ENCODE peak calls at places on chromosome 9, in nine cellular contexts. F is CD4-positive, alpha-beta T cell; V is upper lobe of right lung; E is fibroblast of pulmonary artery; P is left ventricle myocardium inferior; R is cardiac muscle cell; J is brain microvascular endothelial cell; S is cardiac fibroblast; I is GM23338. Z is an unnamed sample.

GRCh38 chr9:107491081-107492053 is 1.8 kb upstream of the KLF4 start:
- DNase-seq in F (no peak), V (no peak), E (no peak), P (peak), R (peak), J (no peak), S (no peak), I (peak), Z (peak)

GRCh38 chr9:115808108-115808507 is 345.5 kb upstream of the PAPPA start:
- DNase-seq in F (no peak), V (no peak), E (peak), P (no peak), R (no peak), J (no peak), S (peak), I (no peak), Z (no peak)

GRCh38 chr9:96169488-96169887 is 132.5 kb downstream of the HSD17B3 start:
- DNase-seq in F (no peak), V (no peak), E (no peak), P (no peak), R (peak), J (peak), S (peak), I (peak), Z (peak)

GRCh38 chr9:95081998-95082397 is 235.5 kb downstream of the FANCC start:
- DNase-seq in F (no peak), V (peak), E (no peak), P (no peak), R (no peak), J (no peak), S (no peak), I (no peak), Z (no peak)

GRCh38 chr9:79107911-79108676 is 463.7 kb upstream of the TLE4 start:
- DNase-seq in F (no peak), V (no peak), E (peak), P (no peak), R (no peak), J (no peak), S (no peak), I (no peak), Z (no peak)

GRCh38 chr9:110152704-110153374 is 55.1 kb downstream of the C9orf152 start:
- DNase-seq in F (no peak), V (no peak), E (peak), P (no peak), R (peak), J (peak), S (peak), I (peak), Z (peak)

GRCh38 chr9:84669008-84669292 is 579 bp upstream of the NTRK2 start:
- DNase-seq in F (no peak), V (no peak), E (no peak), P (no peak), R (no peak), J (no peak), S (no peak), I (peak), Z (no peak)

GRCh38 chr9:120477534-120478001 is 102.4 kb downstream of the CDK5RAP2 start:
- DNase-seq in F (no peak), V (no peak), E (peak), P (peak), R (peak), J (peak), S (peak), I (peak), Z (peak)

GRCh38 chr9:86734762-86735161 is 212.5 kb downstream of the GAS1 start:
- DNase-seq in F (no peak), V (no peak), E (peak), P (no peak), R (no peak), J (peak), S (peak), I (no peak), Z (no peak)

GRCh38 chr9:132944294-132945185 is at the start of gene TSC1:
- DNase-seq in F (peak), V (peak), E (peak), P (peak), R (peak), J (peak), S (peak), I (peak), Z (peak)
- TF ChIP-seq CTCF in F (no peak), V (no peak), E (no peak), P (no peak), R (no peak), J (no peak), S (no peak), I (no peak), Z (no peak)

GRCh38 chr9:69893057-69893456 is 72.4 kb downstream of the CFAP95 start:
- DNase-seq in F (no peak), V (no peak), E (no peak), P (no peak), R (no peak), J (no peak), S (no peak), I (no peak), Z (no peak)
- TF ChIP-seq CTCF in F (no peak), V (no peak), E (no peak), P (no peak), R (no peak), J (no peak), S (no peak), I (no peak), Z (no peak)

GRCh38 chr9:121720992-121721350 is 69.5 kb downstream of the DAB2IP start:
- DNase-seq in F (no peak), V (no peak), E (peak), P (no peak), R (no peak), J (no peak), S (no peak), I (peak), Z (no peak)
- TF ChIP-seq CTCF in F (no peak), V (peak), E (peak), P (no peak), R (peak), J (peak), S (no peak), I (peak), Z (no peak)

DNA sequence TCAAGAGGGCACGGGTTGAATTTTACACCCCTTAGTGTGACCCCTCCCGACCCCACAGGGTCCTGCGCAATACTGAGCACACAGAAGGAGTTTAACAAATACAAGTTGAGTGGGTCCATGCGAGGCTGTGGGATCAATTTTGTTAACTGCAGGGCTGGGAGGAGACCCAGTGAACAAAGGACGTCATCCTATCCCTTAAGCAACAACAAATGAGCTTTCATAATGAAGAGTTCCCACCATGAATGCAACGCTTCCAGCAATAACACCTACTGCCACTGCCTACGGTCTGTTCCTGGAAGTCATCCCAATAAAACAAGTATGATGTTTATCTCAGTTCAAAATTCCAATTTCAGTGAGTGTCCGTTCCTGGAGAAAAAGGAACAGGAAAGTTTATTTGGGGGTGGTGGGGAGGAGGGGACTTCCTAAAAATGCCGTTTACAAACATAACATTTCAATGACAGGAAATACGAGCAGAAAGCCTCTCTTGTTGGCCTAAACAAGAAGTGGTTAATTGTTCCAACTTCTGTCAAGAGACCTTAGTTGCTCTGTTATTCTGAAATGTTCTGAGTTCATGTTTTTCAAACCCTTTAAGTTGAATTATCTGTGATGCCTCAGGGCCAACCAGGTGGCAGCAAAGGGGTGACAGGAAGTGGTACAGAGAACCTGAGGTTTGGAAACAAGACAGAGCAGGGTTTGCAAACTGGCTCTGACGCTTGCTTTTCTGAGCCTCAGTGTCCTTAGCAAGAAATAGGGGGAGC is 65.8 kb upstream of the PLPP6 start:
- DNase-seq in F (peak), V (no peak), E (no peak), P (no peak), R (no peak), J (no peak), S (no peak), I (no peak), Z (no peak)
- TF ChIP-seq CTCF in F (peak), V (no peak), E (no peak), P (no peak), R (no peak), J (no peak), S (no peak), I (no peak), Z (no peak)

GRCh38 chr9:37971107-37971459 is 67.2 kb upstream of the SLC25A51 start:
- DNase-seq in F (no peak), V (peak), E (no peak), P (no peak), R (no peak), J (no peak), S (no peak), I (no peak), Z (no peak)

GRCh38 chr9:37970301-37971106 is 66.6 kb upstream of the SLC25A51 start:
- DNase-seq in F (no peak), V (peak), E (no peak), P (no peak), R (no peak), J (no peak), S (no peak), I (no peak), Z (no peak)

GRCh38 chr9:37971691-37972090 is 67.8 kb upstream of the SLC25A51 start:
- DNase-seq in F (no peak), V (no peak), E (no peak), P (no peak), R (no peak), J (no peak), S (no peak), I (no peak), Z (no peak)

GRCh38 chr9:37974506-37975173 is 70.7 kb upstream of the SLC25A51 start:
- DNase-seq in F (no peak), V (peak), E (no peak), P (no peak), R (no peak), J (no peak), S (no peak), I (peak), Z (no peak)

DNA sequence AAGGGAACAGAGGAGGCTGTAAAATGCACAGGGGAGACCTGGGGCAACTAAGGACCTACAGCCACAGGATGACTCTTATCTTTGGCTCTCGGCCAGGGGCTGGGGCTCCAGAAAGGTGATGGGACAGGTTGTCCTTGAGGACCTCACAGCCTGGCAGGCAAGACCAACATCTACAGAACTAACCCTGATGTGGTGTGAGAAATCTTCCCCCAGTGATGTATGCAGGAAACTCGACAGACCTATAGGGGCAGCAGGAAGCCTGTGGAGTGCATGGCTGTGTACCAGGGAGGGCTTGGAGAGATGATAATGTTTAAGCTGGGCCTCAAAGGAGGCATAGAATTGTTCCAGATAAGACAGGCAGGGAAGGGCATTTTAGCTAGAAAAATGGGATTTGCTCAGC is 68.4 kb upstream of the SLC25A51 start:
- DNase-seq in F (no peak), V (peak), E (peak), P (no peak), R (no peak), J (no peak), S (peak), I (no peak), Z (no peak)
- TF ChIP-seq CTCF in F (no peak), V (no peak), E (peak), P (no peak), R (peak), J (peak), S (peak), I (no peak), Z (peak)

GRCh38 chr9:80806675-80807074 is 882.7 kb downstream of the TLE1 start:
- DNase-seq in F (no peak), V (no peak), E (no peak), P (no peak), R (no peak), J (no peak), S (no peak), I (no peak), Z (no peak)
- TF ChIP-seq CTCF in F (no peak), V (no peak), E (no peak), P (no peak), R (no peak), J (no peak), S (no peak), I (no peak), Z (no peak)

GRCh38 chr9:34521406-34522045 is 1.3 kb downstream of the ENHO start:
- DNase-seq in F (no peak), V (no peak), E (no peak), P (no peak), R (no peak), J (no peak), S (no peak), I (no peak), Z (no peak)

GRCh38 chr9:34524349-34524748 is 1.6 kb upstream of the ENHO start:
- DNase-seq in F (no peak), V (no peak), E (no peak), P (no peak), R (no peak), J (no peak), S (no peak), I (no peak), Z (no peak)

GRCh38 chr9:34522971-34523797 is at the start of gene ENHO:
- DNase-seq in F (peak), V (peak), E (peak), P (peak), R (peak), J (peak), S (peak), I (peak), Z (peak)

GRCh38 chr9:34522091-34522887 is 501 bp downstream of the ENHO start:
- DNase-seq in F (no peak), V (no peak), E (no peak), P (peak), R (no peak), J (no peak), S (no peak), I (no peak), Z (no peak)

GRCh38 chr9:34526026-34526425 is 3.2 kb upstream of the ENHO start:
- DNase-seq in F (no peak), V (no peak), E (no peak), P (no peak), R (no peak), J (no peak), S (no peak), I (no peak), Z (no peak)
- TF ChIP-seq CTCF in F (no peak), V (no peak), E (no peak), P (no peak), R (no peak), J (no peak), S (no peak), I (no peak), Z (no peak)

GRCh38 chr9:134641989-134642384 is 384 bp downstream of the COL5A1 start:
- DNase-seq in F (no peak), V (no peak), E (no peak), P (no peak), R (peak), J (no peak), S (no peak), I (no peak), Z (peak)

GRCh38 chr9:134639994-134640393 is 1.6 kb upstream of the COL5A1 start:
- DNase-seq in F (no peak), V (no peak), E (no peak), P (no peak), R (no peak), J (no peak), S (no peak), I (no peak), Z (no peak)

GRCh38 chr9:134640491-134641172 is 971 bp upstream of the COL5A1 start:
- DNase-seq in F (no peak), V (no peak), E (peak), P (no peak), R (no peak), J (no peak), S (no peak), I (no peak), Z (peak)

GRCh38 chr9:134642385-134643181 is 980 bp downstream of the COL5A1 start:
- DNase-seq in F (no peak), V (no peak), E (peak), P (peak), R (peak), J (peak), S (peak), I (peak), Z (peak)

GRCh38 chr9:134641173-134641985 is at the start of gene COL5A1:
- DNase-seq in F (peak), V (peak), E (peak), P (peak), R (peak), J (peak), S (peak), I (peak), Z (peak)
- TF ChIP-seq CTCF in F (no peak), V (peak), E (no peak), P (peak), R (no peak), J (peak), S (no peak), I (no peak), Z (no peak)

DNA sequence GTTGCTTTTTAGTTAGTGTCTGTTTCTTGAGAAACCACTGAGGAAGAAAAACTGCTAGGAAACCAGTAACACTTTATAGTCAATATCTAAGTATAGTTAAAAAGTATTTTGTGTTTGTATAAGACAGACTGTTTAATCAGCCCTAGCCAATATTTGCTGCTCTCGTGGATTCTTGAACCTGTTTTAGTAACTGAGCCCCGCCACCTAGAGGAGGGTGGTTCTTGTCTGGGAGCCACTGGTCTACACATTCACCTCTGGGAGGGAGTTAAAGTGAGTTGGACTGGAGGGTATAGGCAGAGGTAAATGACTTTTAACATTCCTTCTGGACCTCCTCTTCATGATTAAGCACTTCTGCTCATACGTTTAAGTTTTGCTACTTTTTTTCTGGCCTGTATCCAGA is 117.2 kb downstream of the SPATA31D1 start:
- DNase-seq in F (no peak), V (no peak), E (no peak), P (no peak), R (no peak), J (no peak), S (no peak), I (peak), Z (no peak)
- TF ChIP-seq CTCF in F (no peak), V (no peak), E (no peak), P (no peak), R (no peak), J (peak), S (no peak), I (peak), Z (no peak)

GRCh38 chr9:23538604-23539003 is 287.4 kb downstream of the ELAVL2 start:
- DNase-seq in F (no peak), V (no peak), E (no peak), P (no peak), R (no peak), J (no peak), S (no peak), I (no peak), Z (no peak)

GRCh38 chr9:23538060-23538387 is 288.0 kb downstream of the ELAVL2 start:
- DNase-seq in F (no peak), V (no peak), E (no peak), P (no peak), R (no peak), J (no peak), S (no peak), I (peak), Z (no peak)

GRCh38 chr9:23541976-23542375 is 284.1 kb downstream of the ELAVL2 start:
- DNase-seq in F (no peak), V (no peak), E (no peak), P (no peak), R (no peak), J (no peak), S (no peak), I (no peak), Z (no peak)

GRCh38 chr9:23537192-23538059 is 288.6 kb downstream of the ELAVL2 start:
- DNase-seq in F (no peak), V (no peak), E (no peak), P (no peak), R (no peak), J (no peak), S (no peak), I (peak), Z (peak)

DNA sequence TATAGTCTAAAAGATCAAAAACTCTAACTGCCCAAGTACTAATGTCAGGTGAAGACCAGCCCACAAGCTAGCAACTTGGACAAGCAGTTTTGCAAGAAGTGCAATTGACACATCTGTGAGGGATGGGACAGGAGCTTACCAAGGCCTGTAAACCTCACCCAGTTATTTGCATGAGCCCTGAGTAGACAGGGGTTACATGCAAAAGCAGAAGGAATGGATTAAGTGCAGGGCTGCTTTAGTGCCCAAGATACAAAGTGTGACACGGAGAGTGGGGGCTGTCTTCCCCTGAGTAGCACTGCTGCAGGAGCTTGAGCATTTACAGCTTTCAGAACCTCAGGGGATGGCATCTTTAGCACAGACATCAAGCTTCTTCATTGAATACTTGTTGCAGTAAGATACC is 286.7 kb downstream of the ELAVL2 start:
- DNase-seq in F (no peak), V (no peak), E (no peak), P (no peak), R (no peak), J (no peak), S (no peak), I (no peak), Z (no peak)
- TF ChIP-seq CTCF in F (no peak), V (no peak), E (no peak), P (no peak), R (no peak), J (no peak), S (no peak), I (no peak), Z (no peak)